ENCODE peak calls at places on chromosomes 11 and 22, in eight cellular contexts. One of them, this sample, is unnamed.

GRCh38 chr22:19876941-19877625 is 22.4 kb upstream of the GNB1L start:
- DNase-seq in lower lobe of right lung: peak; percentile 38
- DNase-seq in uterus: peak; percentile 13
- DNase-seq in vagina: no peak
- DNase-seq in PC-3: no peak
- DNase-seq in breast epithelium: peak; percentile 36
- DNase-seq in Peyer's patch: no peak
- DNase-seq in endothelial cell of umbilical vein: no peak
- DNase-seq in this sample: no peak

GRCh38 chr11:16977136-16978020 is 36.8 kb downstream of the PLEKHA7 start:
- DNase-seq in lower lobe of right lung: peak; percentile 61
- DNase-seq in uterus: no peak
- DNase-seq in vagina: no peak
- DNase-seq in PC-3: no peak
- DNase-seq in breast epithelium: no peak
- DNase-seq in Peyer's patch: no peak
- DNase-seq in endothelial cell of umbilical vein: no peak
- DNase-seq in this sample: peak; percentile 17

GRCh38 chr11:14422052-14422813 is 63.2 kb upstream of the RRAS2 start:
- DNase-seq in lower lobe of right lung: peak; percentile 76
- DNase-seq in uterus: peak; percentile 87
- DNase-seq in vagina: peak; percentile 93
- DNase-seq in PC-3: peak; percentile 97
- DNase-seq in breast epithelium: peak; percentile 65
- DNase-seq in Peyer's patch: peak; percentile 42
- DNase-seq in endothelial cell of umbilical vein: peak; percentile 98
- DNase-seq in this sample: peak; percentile 96

GRCh38 chr11:96256213-96256580 is 86.8 kb downstream of the MAML2 start:
- DNase-seq in lower lobe of right lung: no peak
- DNase-seq in uterus: no peak
- DNase-seq in vagina: no peak
- DNase-seq in PC-3: no peak
- DNase-seq in breast epithelium: no peak
- DNase-seq in Peyer's patch: peak; percentile 34
- DNase-seq in endothelial cell of umbilical vein: no peak
- DNase-seq in this sample: no peak

GRCh38 chr22:32205974-32206773 is 1.3 kb upstream of the RFPL2 start:
- DNase-seq in lower lobe of right lung: no peak
- DNase-seq in uterus: no peak
- DNase-seq in vagina: no peak
- DNase-seq in PC-3: no peak
- DNase-seq in breast epithelium: no peak
- DNase-seq in Peyer's patch: no peak
- DNase-seq in endothelial cell of umbilical vein: no peak
- DNase-seq in this sample: no peak

GRCh38 chr11:121933294-121933693 is 182.7 kb downstream of the BLID start:
- DNase-seq in lower lobe of right lung: no peak
- DNase-seq in uterus: no peak
- DNase-seq in vagina: no peak
- DNase-seq in PC-3: no peak
- DNase-seq in breast epithelium: no peak
- DNase-seq in Peyer's patch: no peak
- DNase-seq in endothelial cell of umbilical vein: no peak
- DNase-seq in this sample: no peak

GRCh38 chr11:118953265-118953664 is 2.8 kb upstream of the UPK2 start:
- DNase-seq in lower lobe of right lung: no peak
- DNase-seq in uterus: no peak
- DNase-seq in vagina: no peak
- DNase-seq in PC-3: no peak
- DNase-seq in breast epithelium: no peak
- DNase-seq in Peyer's patch: no peak
- DNase-seq in endothelial cell of umbilical vein: no peak
- DNase-seq in this sample: no peak

GRCh38 chr22:44840611-44841322 is 88.4 kb downstream of the ARHGAP8 start:
- DNase-seq in lower lobe of right lung: no peak
- DNase-seq in uterus: no peak
- DNase-seq in vagina: no peak
- DNase-seq in PC-3: no peak
- DNase-seq in breast epithelium: no peak
- DNase-seq in Peyer's patch: no peak
- DNase-seq in endothelial cell of umbilical vein: no peak
- DNase-seq in this sample: no peak

GRCh38 chr11:61834278-61835004 is 6.3 kb downstream of the FADS2 start:
- DNase-seq in lower lobe of right lung: no peak
- DNase-seq in uterus: peak; percentile 60
- DNase-seq in vagina: no peak
- DNase-seq in PC-3: peak; percentile 34
- DNase-seq in breast epithelium: no peak
- DNase-seq in Peyer's patch: peak; percentile 22
- DNase-seq in endothelial cell of umbilical vein: peak; percentile 88
- DNase-seq in this sample: no peak

GRCh38 chr11:128420943-128421342 is 166.4 kb downstream of the ETS1 start:
- DNase-seq in lower lobe of right lung: no peak
- DNase-seq in uterus: no peak
- DNase-seq in vagina: no peak
- DNase-seq in PC-3: no peak
- DNase-seq in breast epithelium: no peak
- DNase-seq in Peyer's patch: no peak
- DNase-seq in endothelial cell of umbilical vein: no peak
- DNase-seq in this sample: peak; percentile 28

GRCh38 chr11:12981879-12982531 is 27.1 kb upstream of the RASSF10 start:
- DNase-seq in lower lobe of right lung: no peak
- DNase-seq in uterus: no peak
- DNase-seq in vagina: no peak
- DNase-seq in PC-3: no peak
- DNase-seq in breast epithelium: no peak
- DNase-seq in Peyer's patch: no peak
- DNase-seq in endothelial cell of umbilical vein: no peak
- DNase-seq in this sample: peak; percentile 37

GRCh38 chr22:34669001-34669400 is 397.0 kb upstream of the ISX start:
- DNase-seq in lower lobe of right lung: no peak
- DNase-seq in uterus: no peak
- DNase-seq in vagina: no peak
- DNase-seq in PC-3: no peak
- DNase-seq in breast epithelium: no peak
- DNase-seq in Peyer's patch: no peak
- DNase-seq in endothelial cell of umbilical vein: no peak
- DNase-seq in this sample: peak; percentile 15

GRCh38 chr11:67538823-67539505 is 15.7 kb upstream of the CABP2 start:
- DNase-seq in lower lobe of right lung: no peak
- DNase-seq in uterus: no peak
- DNase-seq in vagina: no peak
- DNase-seq in PC-3: no peak
- DNase-seq in breast epithelium: no peak
- DNase-seq in Peyer's patch: no peak
- DNase-seq in endothelial cell of umbilical vein: no peak
- DNase-seq in this sample: no peak

GRCh38 chr11:6377902-6378694 is 12.2 kb upstream of the SMPD1 start:
- DNase-seq in lower lobe of right lung: no peak
- DNase-seq in uterus: no peak
- DNase-seq in vagina: no peak
- DNase-seq in PC-3: no peak
- DNase-seq in breast epithelium: no peak
- DNase-seq in Peyer's patch: no peak
- DNase-seq in endothelial cell of umbilical vein: peak; percentile 64
- DNase-seq in this sample: no peak

GRCh38 chr22:40107756-40108437 is 69.8 kb upstream of the TNRC6B start:
- DNase-seq in lower lobe of right lung: no peak
- DNase-seq in uterus: peak; percentile 18
- DNase-seq in vagina: no peak
- DNase-seq in PC-3: peak; percentile 40
- DNase-seq in breast epithelium: no peak
- DNase-seq in Peyer's patch: no peak
- DNase-seq in endothelial cell of umbilical vein: no peak
- DNase-seq in this sample: peak; percentile 45

GRCh38 chr22:31347251-31348008 is 1.3 kb upstream of the PATZ1 start:
- DNase-seq in lower lobe of right lung: peak; percentile 75
- DNase-seq in uterus: peak; percentile 64
- DNase-seq in vagina: no peak
- DNase-seq in PC-3: peak; percentile 70
- DNase-seq in breast epithelium: peak; percentile 75
- DNase-seq in Peyer's patch: peak; percentile 69
- DNase-seq in endothelial cell of umbilical vein: peak; percentile 68
- DNase-seq in this sample: peak; percentile 47

GRCh38 chr22:44139773-44140172 is 41.0 kb upstream of the PARVG start:
- DNase-seq in lower lobe of right lung: no peak
- DNase-seq in uterus: no peak
- DNase-seq in vagina: no peak
- DNase-seq in PC-3: no peak
- DNase-seq in breast epithelium: no peak
- DNase-seq in Peyer's patch: no peak
- DNase-seq in endothelial cell of umbilical vein: no peak
- DNase-seq in this sample: no peak

GRCh38 chr11:17371614-17372013 is 16.8 kb downstream of the KCNJ11 start:
- DNase-seq in lower lobe of right lung: no peak
- DNase-seq in uterus: no peak
- DNase-seq in vagina: no peak
- DNase-seq in PC-3: no peak
- DNase-seq in breast epithelium: no peak
- DNase-seq in Peyer's patch: no peak
- DNase-seq in endothelial cell of umbilical vein: no peak
- DNase-seq in this sample: no peak

GRCh38 chr22:30296851-30297250 is 7.5 kb upstream of the CASTOR1 start:
- DNase-seq in lower lobe of right lung: no peak
- DNase-seq in uterus: no peak
- DNase-seq in vagina: no peak
- DNase-seq in PC-3: no peak
- DNase-seq in breast epithelium: no peak
- DNase-seq in Peyer's patch: no peak
- DNase-seq in endothelial cell of umbilical vein: no peak
- DNase-seq in this sample: no peak

GRCh38 chr11:48154162-48154561 is 62.4 kb upstream of the OR4B1 start:
- DNase-seq in lower lobe of right lung: no peak
- DNase-seq in uterus: no peak
- DNase-seq in vagina: no peak
- DNase-seq in PC-3: peak; percentile 21
- DNase-seq in breast epithelium: no peak
- DNase-seq in Peyer's patch: no peak
- DNase-seq in endothelial cell of umbilical vein: peak; percentile 85
- DNase-seq in this sample: peak; percentile 81

GRCh38 chr11:122394326-122394725 is 261.2 kb upstream of the UBASH3B start:
- DNase-seq in lower lobe of right lung: no peak
- DNase-seq in uterus: no peak
- DNase-seq in vagina: no peak
- DNase-seq in PC-3: no peak
- DNase-seq in breast epithelium: no peak
- DNase-seq in Peyer's patch: no peak
- DNase-seq in endothelial cell of umbilical vein: no peak
- DNase-seq in this sample: no peak

GRCh38 chr11:31640611-31641010 is 131.0 kb downstream of the ELP4 start:
- DNase-seq in lower lobe of right lung: no peak
- DNase-seq in uterus: no peak
- DNase-seq in vagina: no peak
- DNase-seq in PC-3: no peak
- DNase-seq in breast epithelium: no peak
- DNase-seq in Peyer's patch: no peak
- DNase-seq in endothelial cell of umbilical vein: no peak
- DNase-seq in this sample: no peak

GRCh38 chr11:714436-714835 is 8.4 kb downstream of the EPS8L2 start:
- DNase-seq in lower lobe of right lung: no peak
- DNase-seq in uterus: no peak
- DNase-seq in vagina: no peak
- DNase-seq in PC-3: no peak
- DNase-seq in breast epithelium: no peak
- DNase-seq in Peyer's patch: no peak
- DNase-seq in endothelial cell of umbilical vein: no peak
- DNase-seq in this sample: no peak

GRCh38 chr11:57649826-57650738 is at the start of gene YPEL4:
- DNase-seq in lower lobe of right lung: peak; percentile 57
- DNase-seq in uterus: peak; percentile 79
- DNase-seq in vagina: no peak
- DNase-seq in PC-3: peak; percentile 74
- DNase-seq in breast epithelium: no peak
- DNase-seq in Peyer's patch: peak; percentile 50
- DNase-seq in endothelial cell of umbilical vein: peak; percentile 67
- DNase-seq in this sample: peak; percentile 65

GRCh38 chr11:62961017-62961416 is 23.8 kb downstream of the SLC22A6 start:
- DNase-seq in lower lobe of right lung: no peak
- DNase-seq in uterus: no peak
- DNase-seq in vagina: no peak
- DNase-seq in PC-3: no peak
- DNase-seq in breast epithelium: no peak
- DNase-seq in Peyer's patch: no peak
- DNase-seq in endothelial cell of umbilical vein: no peak
- DNase-seq in this sample: no peak

GRCh38 chr11:28464252-28464867 is 356.2 kb downstream of the METTL15 start:
- DNase-seq in lower lobe of right lung: no peak
- DNase-seq in uterus: no peak
- DNase-seq in vagina: no peak
- DNase-seq in PC-3: no peak
- DNase-seq in breast epithelium: no peak
- DNase-seq in Peyer's patch: no peak
- DNase-seq in endothelial cell of umbilical vein: no peak
- DNase-seq in this sample: peak; percentile 48

GRCh38 chr22:36239150-36239400 is 252 bp downstream of the APOL2 start:
- DNase-seq in lower lobe of right lung: no peak
- DNase-seq in uterus: no peak
- DNase-seq in vagina: no peak
- DNase-seq in PC-3: no peak
- DNase-seq in breast epithelium: no peak
- DNase-seq in Peyer's patch: no peak
- DNase-seq in endothelial cell of umbilical vein: no peak
- DNase-seq in this sample: no peak

GRCh38 chr22:38403806-38404205 is 51.2 kb downstream of the KCNJ4 start:
- DNase-seq in lower lobe of right lung: peak; percentile 32
- DNase-seq in uterus: no peak
- DNase-seq in vagina: no peak
- DNase-seq in PC-3: no peak
- DNase-seq in breast epithelium: no peak
- DNase-seq in Peyer's patch: no peak
- DNase-seq in endothelial cell of umbilical vein: no peak
- DNase-seq in this sample: no peak
- TF ChIP-seq CTCF in lower lobe of right lung: no peak
- TF ChIP-seq CTCF in uterus: no peak
- TF ChIP-seq CTCF in vagina: no peak
- TF ChIP-seq CTCF in PC-3: no peak
- TF ChIP-seq CTCF in breast epithelium: no peak
- TF ChIP-seq CTCF in Peyer's patch: no peak
- TF ChIP-seq CTCF in endothelial cell of umbilical vein: no peak
- TF ChIP-seq CTCF in this sample: no peak

GRCh38 chr22:50595189-50595588 is 5.4 kb upstream of the MAPK8IP2 start:
- DNase-seq in lower lobe of right lung: no peak
- DNase-seq in uterus: no peak
- DNase-seq in vagina: no peak
- DNase-seq in PC-3: no peak
- DNase-seq in breast epithelium: no peak
- DNase-seq in Peyer's patch: no peak
- DNase-seq in endothelial cell of umbilical vein: no peak
- DNase-seq in this sample: no peak
- H3K27me3 ChIP-seq in lower lobe of right lung: peaks cover 21% of the 10 kb centered on the region
- H3K27me3 ChIP-seq in uterus: no peaks in the 10 kb centered on the region
- H3K27me3 ChIP-seq in vagina: no peaks in the 10 kb centered on the region
- H3K27me3 ChIP-seq in PC-3: no peaks in the 10 kb centered on the region
- H3K27me3 ChIP-seq in breast epithelium: no peaks in the 10 kb centered on the region
- H3K27me3 ChIP-seq in Peyer's patch: peaks cover 7% of the 10 kb centered on the region
- H3K27me3 ChIP-seq in endothelial cell of umbilical vein: peaks cover 7% of the 10 kb centered on the region
- H3K27me3 ChIP-seq in this sample: peaks cover 1% of the 10 kb centered on the region

GRCh38 chr11:88464528-88464927 is 127.0 kb upstream of the CTSC start:
- DNase-seq in lower lobe of right lung: no peak
- DNase-seq in uterus: no peak
- DNase-seq in vagina: no peak
- DNase-seq in PC-3: no peak
- DNase-seq in breast epithelium: no peak
- DNase-seq in Peyer's patch: no peak
- DNase-seq in endothelial cell of umbilical vein: no peak
- DNase-seq in this sample: no peak
- H3K4me3 ChIP-seq in lower lobe of right lung: no peak overlapping the region
- H3K4me3 ChIP-seq in uterus: no peak overlapping the region
- H3K4me3 ChIP-seq in vagina: no peak overlapping the region
- H3K4me3 ChIP-seq in PC-3: no peak overlapping the region
- H3K4me3 ChIP-seq in breast epithelium: no peak overlapping the region
- H3K4me3 ChIP-seq in Peyer's patch: no peak overlapping the region
- H3K4me3 ChIP-seq in endothelial cell of umbilical vein: no peak overlapping the region
- H3K4me3 ChIP-seq in this sample: no peak overlapping the region

GRCh38 chr11:108818971-108819370 is 154.1 kb downstream of the DDX10 start:
- DNase-seq in lower lobe of right lung: no peak
- DNase-seq in uterus: no peak
- DNase-seq in vagina: no peak
- DNase-seq in PC-3: no peak
- DNase-seq in breast epithelium: no peak
- DNase-seq in Peyer's patch: no peak
- DNase-seq in endothelial cell of umbilical vein: peak; percentile 58
- DNase-seq in this sample: no peak
- TF ChIP-seq CTCF in lower lobe of right lung: no peak
- TF ChIP-seq CTCF in uterus: no peak
- TF ChIP-seq CTCF in vagina: no peak
- TF ChIP-seq CTCF in PC-3: no peak
- TF ChIP-seq CTCF in breast epithelium: no peak
- TF ChIP-seq CTCF in Peyer's patch: no peak
- TF ChIP-seq CTCF in endothelial cell of umbilical vein: no peak
- TF ChIP-seq CTCF in this sample: no peak